ENCODE peak calls at places on chromosome 1, in seven cellular contexts. One of them, this sample, is unnamed.

GRCh38 chr1:207919523-207920210 is 8.7 kb upstream of the CD34 start:
- DNase-seq in RCC 7860: no peak
- DNase-seq in T-helper 2 cell: no peak
- DNase-seq in DMS153: no peak
- DNase-seq in activated CD4-positive, alpha-beta T cell treated with anti-CD3 and anti-CD28 coated beads, Interleukin-2, amount 50 U/mL, for 1 hour: no peak
- DNase-seq in ovary: no peak
- DNase-seq in epithelial cell of esophagus: no peak
- DNase-seq in this sample: no peak

GRCh38 chr1:236507022-236507700 is 16.6 kb upstream of the LGALS8 start:
- DNase-seq in RCC 7860: no peak
- DNase-seq in T-helper 2 cell: no peak
- DNase-seq in DMS153: no peak
- DNase-seq in activated CD4-positive, alpha-beta T cell treated with anti-CD3 and anti-CD28 coated beads, Interleukin-2, amount 50 U/mL, for 1 hour: no peak
- DNase-seq in ovary: no peak
- DNase-seq in epithelial cell of esophagus: no peak
- DNase-seq in this sample: no peak

GRCh38 chr1:152166966-152167365 is 7.9 kb upstream of the RPTN start:
- DNase-seq in RCC 7860: no peak
- DNase-seq in T-helper 2 cell: no peak
- DNase-seq in DMS153: no peak
- DNase-seq in activated CD4-positive, alpha-beta T cell treated with anti-CD3 and anti-CD28 coated beads, Interleukin-2, amount 50 U/mL, for 1 hour: no peak
- DNase-seq in ovary: no peak
- DNase-seq in epithelial cell of esophagus: no peak
- DNase-seq in this sample: no peak

GRCh38 chr1:150406483-150406882 is 42.5 kb downstream of the RPRD2 start:
- DNase-seq in RCC 7860: no peak
- DNase-seq in T-helper 2 cell: no peak
- DNase-seq in DMS153: no peak
- DNase-seq in activated CD4-positive, alpha-beta T cell treated with anti-CD3 and anti-CD28 coated beads, Interleukin-2, amount 50 U/mL, for 1 hour: no peak
- DNase-seq in ovary: no peak
- DNase-seq in epithelial cell of esophagus: no peak
- DNase-seq in this sample: no peak

GRCh38 chr1:100786870-100787269 is 67.3 kb downstream of the VCAM1 start:
- DNase-seq in RCC 7860: no peak
- DNase-seq in T-helper 2 cell: no peak
- DNase-seq in DMS153: no peak
- DNase-seq in activated CD4-positive, alpha-beta T cell treated with anti-CD3 and anti-CD28 coated beads, Interleukin-2, amount 50 U/mL, for 1 hour: no peak
- DNase-seq in ovary: no peak
- DNase-seq in epithelial cell of esophagus: no peak
- DNase-seq in this sample: no peak

GRCh38 chr1:72140222-72140621 is 142.1 kb downstream of the NEGR1 start:
- DNase-seq in RCC 7860: no peak
- DNase-seq in T-helper 2 cell: no peak
- DNase-seq in DMS153: no peak
- DNase-seq in activated CD4-positive, alpha-beta T cell treated with anti-CD3 and anti-CD28 coated beads, Interleukin-2, amount 50 U/mL, for 1 hour: no peak
- DNase-seq in ovary: no peak
- DNase-seq in epithelial cell of esophagus: peak
- DNase-seq in this sample: no peak

GRCh38 chr1:61264825-61265242 is 182.5 kb downstream of the NFIA start:
- DNase-seq in RCC 7860: no peak
- DNase-seq in T-helper 2 cell: no peak
- DNase-seq in DMS153: no peak
- DNase-seq in activated CD4-positive, alpha-beta T cell treated with anti-CD3 and anti-CD28 coated beads, Interleukin-2, amount 50 U/mL, for 1 hour: no peak
- DNase-seq in ovary: no peak
- DNase-seq in epithelial cell of esophagus: no peak
- DNase-seq in this sample: no peak

GRCh38 chr1:167052389-167052788 is 37.8 kb downstream of the GPA33 start:
- DNase-seq in RCC 7860: no peak
- DNase-seq in T-helper 2 cell: no peak
- DNase-seq in DMS153: no peak
- DNase-seq in activated CD4-positive, alpha-beta T cell treated with anti-CD3 and anti-CD28 coated beads, Interleukin-2, amount 50 U/mL, for 1 hour: no peak
- DNase-seq in ovary: no peak
- DNase-seq in epithelial cell of esophagus: peak
- DNase-seq in this sample: no peak

GRCh38 chr1:65310078-65310587 is 790 bp downstream of the DNAJC6 start:
- DNase-seq in RCC 7860: no peak
- DNase-seq in T-helper 2 cell: no peak
- DNase-seq in DMS153: peak
- DNase-seq in activated CD4-positive, alpha-beta T cell treated with anti-CD3 and anti-CD28 coated beads, Interleukin-2, amount 50 U/mL, for 1 hour: no peak
- DNase-seq in ovary: no peak
- DNase-seq in epithelial cell of esophagus: no peak
- DNase-seq in this sample: no peak

GRCh38 chr1:201362906-201363305 is 14.6 kb downstream of the TNNT2 start:
- DNase-seq in RCC 7860: no peak
- DNase-seq in T-helper 2 cell: no peak
- DNase-seq in DMS153: no peak
- DNase-seq in activated CD4-positive, alpha-beta T cell treated with anti-CD3 and anti-CD28 coated beads, Interleukin-2, amount 50 U/mL, for 1 hour: no peak
- DNase-seq in ovary: no peak
- DNase-seq in epithelial cell of esophagus: no peak
- DNase-seq in this sample: no peak

GRCh38 chr1:17409391-17409811 is 30.1 kb downstream of the RCC2 start:
- DNase-seq in RCC 7860: no peak
- DNase-seq in T-helper 2 cell: no peak
- DNase-seq in DMS153: no peak
- DNase-seq in activated CD4-positive, alpha-beta T cell treated with anti-CD3 and anti-CD28 coated beads, Interleukin-2, amount 50 U/mL, for 1 hour: no peak
- DNase-seq in ovary: no peak
- DNase-seq in epithelial cell of esophagus: no peak
- DNase-seq in this sample: no peak

GRCh38 chr1:19477284-19478240 is 7.8 kb downstream of the CAPZB start:
- DNase-seq in RCC 7860: no peak
- DNase-seq in T-helper 2 cell: peak
- DNase-seq in DMS153: no peak
- DNase-seq in activated CD4-positive, alpha-beta T cell treated with anti-CD3 and anti-CD28 coated beads, Interleukin-2, amount 50 U/mL, for 1 hour: no peak
- DNase-seq in ovary: no peak
- DNase-seq in epithelial cell of esophagus: no peak
- DNase-seq in this sample: peak

GRCh38 chr1:38347446-38348175 is 301.0 kb upstream of the POU3F1 start:
- DNase-seq in RCC 7860: no peak
- DNase-seq in T-helper 2 cell: no peak
- DNase-seq in DMS153: no peak
- DNase-seq in activated CD4-positive, alpha-beta T cell treated with anti-CD3 and anti-CD28 coated beads, Interleukin-2, amount 50 U/mL, for 1 hour: no peak
- DNase-seq in ovary: no peak
- DNase-seq in epithelial cell of esophagus: no peak
- DNase-seq in this sample: no peak

GRCh38 chr1:220067246-220068204 is 21.2 kb upstream of the EPRS1 start:
- DNase-seq in RCC 7860: no peak
- DNase-seq in T-helper 2 cell: no peak
- DNase-seq in DMS153: no peak
- DNase-seq in activated CD4-positive, alpha-beta T cell treated with anti-CD3 and anti-CD28 coated beads, Interleukin-2, amount 50 U/mL, for 1 hour: no peak
- DNase-seq in ovary: no peak
- DNase-seq in epithelial cell of esophagus: peak
- DNase-seq in this sample: no peak

GRCh38 chr1:81298321-81298720 is 502.4 kb upstream of the ADGRL2 start:
- DNase-seq in RCC 7860: no peak
- DNase-seq in T-helper 2 cell: no peak
- DNase-seq in DMS153: no peak
- DNase-seq in activated CD4-positive, alpha-beta T cell treated with anti-CD3 and anti-CD28 coated beads, Interleukin-2, amount 50 U/mL, for 1 hour: no peak
- DNase-seq in ovary: no peak
- DNase-seq in epithelial cell of esophagus: no peak
- DNase-seq in this sample: no peak

GRCh38 chr1:205009666-205010065 is 33.3 kb upstream of the CNTN2 start:
- DNase-seq in RCC 7860: no peak
- DNase-seq in T-helper 2 cell: no peak
- DNase-seq in DMS153: no peak
- DNase-seq in activated CD4-positive, alpha-beta T cell treated with anti-CD3 and anti-CD28 coated beads, Interleukin-2, amount 50 U/mL, for 1 hour: no peak
- DNase-seq in ovary: no peak
- DNase-seq in epithelial cell of esophagus: no peak
- DNase-seq in this sample: no peak

GRCh38 chr1:233151850-233152249 is 143.7 kb downstream of the PCNX2 start:
- DNase-seq in RCC 7860: no peak
- DNase-seq in T-helper 2 cell: no peak
- DNase-seq in DMS153: no peak
- DNase-seq in activated CD4-positive, alpha-beta T cell treated with anti-CD3 and anti-CD28 coated beads, Interleukin-2, amount 50 U/mL, for 1 hour: no peak
- DNase-seq in ovary: no peak
- DNase-seq in epithelial cell of esophagus: no peak
- DNase-seq in this sample: no peak

GRCh38 chr1:192104852-192105251 is 53.4 kb upstream of the RGS18 start:
- DNase-seq in RCC 7860: peak
- DNase-seq in T-helper 2 cell: no peak
- DNase-seq in DMS153: no peak
- DNase-seq in activated CD4-positive, alpha-beta T cell treated with anti-CD3 and anti-CD28 coated beads, Interleukin-2, amount 50 U/mL, for 1 hour: no peak
- DNase-seq in ovary: no peak
- DNase-seq in epithelial cell of esophagus: peak
- DNase-seq in this sample: no peak

GRCh38 chr1:31801450-31801849 is 14.4 kb downstream of the SPOCD1 start:
- DNase-seq in RCC 7860: no peak
- DNase-seq in T-helper 2 cell: no peak
- DNase-seq in DMS153: no peak
- DNase-seq in activated CD4-positive, alpha-beta T cell treated with anti-CD3 and anti-CD28 coated beads, Interleukin-2, amount 50 U/mL, for 1 hour: no peak
- DNase-seq in ovary: no peak
- DNase-seq in epithelial cell of esophagus: no peak
- DNase-seq in this sample: no peak

This sample was measured in activated CD8-positive, alpha-beta memory T cell treated with anti-CD3 and anti-CD28 coated beads, Interleukin-2, amount 50 U/mL, for 4 hours.